ENCODE peak calls at places on chromosomes 11 and 22, in nine cellular contexts. One of them, this sample, is unnamed.

GRCh38 chr11:122512688-122513087 is 142.8 kb upstream of the UBASH3B start:
- DNase-seq in K562: no peak
- DNase-seq in lung: no peak
- DNase-seq in AG10803: no peak
- DNase-seq in tibial artery: no peak
- DNase-seq in cardiac fibroblast: no peak
- DNase-seq in CD8-positive, alpha-beta T cell: no peak
- DNase-seq in testis: no peak
- DNase-seq in DND-41: no peak
- DNase-seq in this sample: no peak

GRCh38 chr11:134414772-134415765 is 3.0 kb upstream of the B3GAT1 start:
- DNase-seq in cardiac fibroblast: no peak
- DNase-seq in CD8-positive, alpha-beta T cell: no peak
- DNase-seq in testis: no peak
- DNase-seq in DND-41: peak
- DNase-seq in AG10803: no peak
- DNase-seq in tibial artery: no peak
- DNase-seq in lung: no peak
- DNase-seq in K562: no peak
- DNase-seq in this sample: no peak

GRCh38 chr22:47357493-47357892 is 595.0 kb downstream of the TBC1D22A start:
- DNase-seq in CD8-positive, alpha-beta T cell: no peak
- DNase-seq in lung: no peak
- DNase-seq in DND-41: no peak
- DNase-seq in K562: no peak
- DNase-seq in AG10803: no peak
- DNase-seq in testis: peak
- DNase-seq in cardiac fibroblast: no peak
- DNase-seq in tibial artery: no peak
- DNase-seq in this sample: no peak

GRCh38 chr11:107508201-107508857 is 50.7 kb upstream of the CWF19L2 start:
- DNase-seq in DND-41: no peak
- DNase-seq in lung: no peak
- DNase-seq in AG10803: no peak
- DNase-seq in CD8-positive, alpha-beta T cell: no peak
- DNase-seq in K562: no peak
- DNase-seq in cardiac fibroblast: no peak
- DNase-seq in tibial artery: no peak
- DNase-seq in testis: peak
- DNase-seq in this sample: no peak

GRCh38 chr22:20324139-20324516 is 4.3 kb upstream of the DGCR6L start:
- DNase-seq in cardiac fibroblast: no peak
- DNase-seq in K562: no peak
- DNase-seq in lung: no peak
- DNase-seq in CD8-positive, alpha-beta T cell: no peak
- DNase-seq in testis: peak
- DNase-seq in DND-41: no peak
- DNase-seq in AG10803: no peak
- DNase-seq in tibial artery: no peak
- DNase-seq in this sample: no peak

GRCh38 chr11:105361651-105362050 is 222.1 kb upstream of the CARD18 start:
- DNase-seq in lung: no peak
- DNase-seq in testis: no peak
- DNase-seq in tibial artery: no peak
- DNase-seq in CD8-positive, alpha-beta T cell: no peak
- DNase-seq in AG10803: no peak
- DNase-seq in DND-41: no peak
- DNase-seq in cardiac fibroblast: no peak
- DNase-seq in K562: no peak
- DNase-seq in this sample: no peak

GRCh38 chr11:64266339-64266738 is 15.0 kb downstream of the PLCB3 start:
- DNase-seq in tibial artery: no peak
- DNase-seq in CD8-positive, alpha-beta T cell: no peak
- DNase-seq in AG10803: no peak
- DNase-seq in cardiac fibroblast: no peak
- DNase-seq in lung: no peak
- DNase-seq in testis: no peak
- DNase-seq in DND-41: no peak
- DNase-seq in K562: no peak
- DNase-seq in this sample: no peak

GRCh38 chr11:86923993-86924766 is 31.0 kb downstream of the FZD4 start:
- DNase-seq in DND-41: no peak
- DNase-seq in tibial artery: no peak
- DNase-seq in lung: no peak
- DNase-seq in cardiac fibroblast: peak
- DNase-seq in AG10803: no peak
- DNase-seq in K562: no peak
- DNase-seq in testis: no peak
- DNase-seq in CD8-positive, alpha-beta T cell: no peak
- DNase-seq in this sample: no peak

GRCh38 chr22:26439559-26439958 is 10.5 kb downstream of the ASPHD2 start:
- DNase-seq in cardiac fibroblast: no peak
- DNase-seq in K562: no peak
- DNase-seq in lung: no peak
- DNase-seq in CD8-positive, alpha-beta T cell: no peak
- DNase-seq in AG10803: no peak
- DNase-seq in testis: no peak
- DNase-seq in tibial artery: no peak
- DNase-seq in DND-41: no peak
- DNase-seq in this sample: no peak

GRCh38 chr22:26433805-26434204 is 4.7 kb downstream of the ASPHD2 start:
- DNase-seq in AG10803: no peak
- DNase-seq in K562: no peak
- DNase-seq in DND-41: no peak
- DNase-seq in tibial artery: no peak
- DNase-seq in CD8-positive, alpha-beta T cell: no peak
- DNase-seq in cardiac fibroblast: no peak
- DNase-seq in lung: no peak
- DNase-seq in testis: no peak
- DNase-seq in this sample: no peak

GRCh38 chr22:26438006-26438405 is 8.9 kb downstream of the ASPHD2 start:
- DNase-seq in testis: no peak
- DNase-seq in AG10803: no peak
- DNase-seq in DND-41: no peak
- DNase-seq in tibial artery: no peak
- DNase-seq in lung: no peak
- DNase-seq in CD8-positive, alpha-beta T cell: no peak
- DNase-seq in cardiac fibroblast: no peak
- DNase-seq in K562: no peak
- DNase-seq in this sample: no peak

GRCh38 chr22:26435327-26436093 is 6.5 kb downstream of the ASPHD2 start:
- DNase-seq in DND-41: no peak
- DNase-seq in AG10803: no peak
- DNase-seq in cardiac fibroblast: no peak
- DNase-seq in CD8-positive, alpha-beta T cell: no peak
- DNase-seq in K562: no peak
- DNase-seq in tibial artery: no peak
- DNase-seq in lung: no peak
- DNase-seq in testis: no peak
- DNase-seq in this sample: no peak

DNA sequence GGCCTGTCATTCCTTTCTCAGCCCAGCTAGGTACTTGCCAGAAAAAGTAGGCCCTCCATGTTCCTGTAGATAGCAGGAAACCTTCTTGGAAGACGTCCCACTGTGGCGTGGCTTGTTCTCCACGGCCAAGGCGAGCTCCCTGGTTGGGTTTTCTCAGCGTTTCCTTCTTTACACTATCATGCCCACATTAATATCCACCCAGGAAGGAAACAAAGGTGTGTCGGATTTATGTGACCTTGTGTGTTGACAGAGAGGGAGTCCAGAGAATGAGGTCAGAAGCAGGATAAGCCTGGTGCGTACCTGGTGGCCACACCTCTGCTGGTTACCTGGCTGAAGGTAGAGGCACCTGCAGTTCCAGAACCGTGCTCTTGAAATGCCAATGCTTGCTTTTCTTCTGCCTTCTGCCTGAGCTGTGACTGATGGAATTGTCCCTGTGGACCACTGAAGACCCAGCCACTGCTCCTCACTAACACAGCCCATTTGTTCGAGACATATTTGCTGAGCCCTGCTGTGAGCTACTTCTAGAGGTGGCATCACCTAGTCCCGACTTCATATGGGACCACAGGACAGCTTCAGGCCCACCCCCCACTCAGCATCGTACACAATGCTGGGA is 7.9 kb downstream of the ASPHD2 start:
- DNase-seq in testis: no peak
- DNase-seq in cardiac fibroblast: peak
- DNase-seq in CD8-positive, alpha-beta T cell: no peak
- DNase-seq in lung: no peak
- DNase-seq in K562: no peak
- DNase-seq in AG10803: no peak
- DNase-seq in DND-41: no peak
- DNase-seq in tibial artery: no peak
- DNase-seq in this sample: no peak
- TF ChIP-seq CTCF in testis: no peak
- TF ChIP-seq CTCF in cardiac fibroblast: no peak
- TF ChIP-seq CTCF in CD8-positive, alpha-beta T cell: no peak
- TF ChIP-seq CTCF in lung: no peak
- TF ChIP-seq CTCF in K562: no peak
- TF ChIP-seq CTCF in AG10803: no peak
- TF ChIP-seq CTCF in DND-41: no peak
- TF ChIP-seq CTCF in tibial artery: no peak
- TF ChIP-seq CTCF in this sample: no peak

GRCh38 chr11:66609951-66610617 is 6.3 kb upstream of the RBM14 start:
- DNase-seq in CD8-positive, alpha-beta T cell: no peak
- DNase-seq in DND-41: no peak
- DNase-seq in K562: no peak
- DNase-seq in lung: no peak
- DNase-seq in testis: peak
- DNase-seq in cardiac fibroblast: no peak
- DNase-seq in AG10803: no peak
- DNase-seq in tibial artery: no peak
- DNase-seq in this sample: no peak
- H3K4me3 ChIP-seq in CD8-positive, alpha-beta T cell: no peak
- H3K4me3 ChIP-seq in DND-41: no peak
- H3K4me3 ChIP-seq in K562: no peak
- H3K4me3 ChIP-seq in lung: no peak
- H3K4me3 ChIP-seq in testis: no peak
- H3K4me3 ChIP-seq in cardiac fibroblast: no peak
- H3K4me3 ChIP-seq in AG10803: no peak
- H3K4me3 ChIP-seq in tibial artery: no peak
- H3K4me3 ChIP-seq in this sample: no peak

GRCh38 chr11:839280-839623 is 3.1 kb downstream of the POLR2L start:
- DNase-seq in CD8-positive, alpha-beta T cell: no peak
- DNase-seq in tibial artery: no peak
- DNase-seq in cardiac fibroblast: no peak
- DNase-seq in lung: no peak
- DNase-seq in testis: no peak
- DNase-seq in K562: no peak
- DNase-seq in DND-41: no peak
- DNase-seq in AG10803: no peak
- DNase-seq in this sample: no peak

GRCh38 chr11:837990-838307 is 4.4 kb downstream of the POLR2L start:
- DNase-seq in lung: no peak
- DNase-seq in K562: no peak
- DNase-seq in testis: no peak
- DNase-seq in CD8-positive, alpha-beta T cell: no peak
- DNase-seq in cardiac fibroblast: no peak
- DNase-seq in AG10803: no peak
- DNase-seq in tibial artery: no peak
- DNase-seq in DND-41: no peak
- DNase-seq in this sample: no peak

GRCh38 chr11:837189-837989 is 4.6 kb downstream of the CD151 start:
- DNase-seq in CD8-positive, alpha-beta T cell: no peak
- DNase-seq in K562: no peak
- DNase-seq in lung: no peak
- DNase-seq in tibial artery: no peak
- DNase-seq in AG10803: no peak
- DNase-seq in testis: no peak
- DNase-seq in cardiac fibroblast: no peak
- DNase-seq in DND-41: no peak
- DNase-seq in this sample: no peak

GRCh38 chr11:839875-840617 is 2.3 kb downstream of the POLR2L start:
- DNase-seq in testis: no peak
- DNase-seq in lung: no peak
- DNase-seq in tibial artery: no peak
- DNase-seq in DND-41: no peak
- DNase-seq in K562: no peak
- DNase-seq in AG10803: no peak
- DNase-seq in cardiac fibroblast: no peak
- DNase-seq in CD8-positive, alpha-beta T cell: no peak
- DNase-seq in this sample: no peak

DNA sequence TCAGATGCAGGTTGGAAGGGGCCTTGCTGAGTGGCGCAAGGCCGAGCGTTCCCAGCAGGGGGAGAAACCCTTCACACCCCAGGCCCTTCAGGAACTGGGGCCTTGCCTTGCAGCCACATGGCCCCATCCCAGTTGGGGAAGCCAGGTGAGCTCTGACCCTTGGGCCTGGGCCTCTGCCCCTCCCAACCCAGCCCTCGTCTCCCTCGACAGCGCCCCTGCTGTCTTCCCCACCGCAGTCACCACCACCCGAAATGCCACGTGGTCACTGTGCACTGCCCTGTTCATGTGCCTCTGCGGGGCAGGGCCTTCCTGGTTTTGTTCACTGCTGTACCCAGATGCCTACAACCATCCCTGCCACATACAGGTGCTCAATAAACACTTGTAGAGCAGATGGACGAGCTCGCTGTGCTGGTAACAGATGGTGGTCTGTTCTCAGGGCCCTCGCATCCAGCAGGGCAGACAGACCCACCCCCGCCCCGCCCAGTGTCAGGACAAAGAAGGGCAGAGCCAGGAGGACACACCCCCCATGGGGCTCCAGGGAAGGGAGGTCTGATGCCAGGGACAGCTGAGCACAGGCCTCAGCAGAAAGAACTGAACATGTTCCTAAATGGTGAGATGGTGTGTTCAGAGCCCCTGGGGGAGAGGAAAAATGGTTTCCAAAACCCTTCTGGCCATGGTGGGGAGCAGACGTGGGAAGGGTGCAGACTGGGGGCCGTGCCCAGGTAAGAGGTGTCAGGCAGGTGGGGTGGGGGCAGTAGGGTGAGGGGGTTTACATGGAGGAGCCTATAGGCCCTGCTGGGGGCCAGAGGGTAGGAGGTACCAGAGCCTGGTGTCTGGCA is 3.7 kb downstream of the POLR2L start:
- DNase-seq in tibial artery: no peak
- DNase-seq in CD8-positive, alpha-beta T cell: no peak
- DNase-seq in lung: no peak
- DNase-seq in cardiac fibroblast: no peak
- DNase-seq in testis: no peak
- DNase-seq in AG10803: peak
- DNase-seq in K562: no peak
- DNase-seq in DND-41: no peak
- DNase-seq in this sample: no peak
- TF ChIP-seq CTCF in tibial artery: peak
- TF ChIP-seq CTCF in CD8-positive, alpha-beta T cell: no peak
- TF ChIP-seq CTCF in lung: no peak
- TF ChIP-seq CTCF in cardiac fibroblast: peak
- TF ChIP-seq CTCF in testis: no peak
- TF ChIP-seq CTCF in AG10803: peak
- TF ChIP-seq CTCF in K562: peak
- TF ChIP-seq CTCF in DND-41: no peak
- TF ChIP-seq CTCF in this sample: peak

DNA sequence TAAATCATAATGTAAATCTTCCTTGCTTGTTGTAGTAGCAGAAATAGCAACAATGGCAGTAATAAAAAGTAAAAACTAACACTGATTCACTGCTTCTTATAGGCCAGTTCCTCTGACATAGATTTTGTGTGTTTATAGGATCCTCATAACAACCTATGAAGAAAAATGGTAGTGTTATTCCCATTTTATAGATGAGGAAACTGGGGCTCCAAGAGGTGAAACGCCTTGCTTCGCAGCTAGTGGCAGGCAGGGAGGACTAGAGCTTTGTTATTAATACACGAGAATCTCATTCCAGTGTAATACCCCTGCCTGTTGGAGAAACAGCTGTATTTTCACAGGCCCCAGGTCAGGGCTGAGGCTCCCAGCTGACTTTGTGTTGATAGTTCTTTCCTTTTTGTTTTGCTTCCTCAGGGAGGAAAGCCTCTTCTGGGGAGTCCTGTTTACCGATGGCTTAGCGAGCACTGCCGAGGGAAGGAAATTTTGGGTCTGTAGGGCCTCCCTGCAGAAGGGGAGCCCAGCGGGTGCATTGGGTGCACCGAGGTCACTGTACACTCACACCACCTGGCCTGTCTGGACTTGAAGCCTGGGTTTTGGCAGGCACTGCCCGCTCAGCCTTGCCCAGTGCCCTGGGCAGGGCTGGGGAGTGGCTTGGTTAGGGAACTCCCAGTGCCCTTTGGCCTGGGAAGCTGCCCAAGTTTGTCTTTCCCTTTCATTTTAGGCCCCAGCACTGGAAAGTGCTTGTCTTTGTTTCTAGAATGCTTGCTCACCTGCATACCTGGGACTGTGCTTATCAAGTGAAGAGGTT is 13.5 kb downstream of the KIAA1671 start:
- DNase-seq in cardiac fibroblast: no peak
- DNase-seq in CD8-positive, alpha-beta T cell: no peak
- DNase-seq in AG10803: no peak
- DNase-seq in K562: no peak
- DNase-seq in DND-41: no peak
- DNase-seq in lung: peak
- DNase-seq in tibial artery: no peak
- DNase-seq in testis: peak
- DNase-seq in this sample: no peak
- H3K4me3 ChIP-seq in cardiac fibroblast: no peak
- H3K4me3 ChIP-seq in CD8-positive, alpha-beta T cell: no peak
- H3K4me3 ChIP-seq in AG10803: no peak
- H3K4me3 ChIP-seq in K562: no peak
- H3K4me3 ChIP-seq in DND-41: no peak
- H3K4me3 ChIP-seq in lung: no peak
- H3K4me3 ChIP-seq in tibial artery: no peak
- H3K4me3 ChIP-seq in testis: no peak
- H3K4me3 ChIP-seq in this sample: no peak

This sample was measured in GM12865.